ENCODE peak calls at places on chromosomes 11 and 22, in seven cellular contexts. I is neuronal stem cell, Z is IMR-90, X is mesendoderm, Y is mesenchymal stem cell, T is H9, C is H1. S is an unnamed sample.

GRCh38 chr11:47376543-47377371 is 1.6 kb downstream of the SPI1 start:
- DNase-seq in Z (no peak), T (no peak), Y (no peak), C (no peak), I (no peak), X (peak; percentile 38), S (no peak)

GRCh38 chr11:47524200-47524874 is 28.6 kb downstream of the CELF1 start:
- DNase-seq in Z (no peak), Y (peak; percentile 54), C (no peak), T (peak; percentile 24), I (no peak), X (no peak), S (no peak)

GRCh38 chr11:70699294-70700221 is 301.2 kb downstream of the CTTN start:
- DNase-seq in C (no peak), Z (no peak), I (peak; percentile 33), Y (peak; percentile 51), X (peak; percentile 79), T (peak; percentile 80), S (no peak)

GRCh38 chr11:61065955-61066638 is 36.2 kb upstream of the CD5 start:
- DNase-seq in T (peak; percentile 20), Y (no peak), I (no peak), X (no peak), C (no peak), Z (no peak), S (no peak)

GRCh38 chr11:68374531-68374930 is 62.1 kb downstream of the LRP5 start:
- DNase-seq in C (no peak), Y (no peak), I (no peak), X (no peak), T (no peak), Z (peak; percentile 15), S (no peak)

GRCh38 chr11:121464352-121464946 is 11.7 kb upstream of the SORL1-AS1 start:
- DNase-seq in Z (peak; percentile 94), C (no peak), I (no peak), T (peak; percentile 56), Y (peak; percentile 85), X (peak; percentile 86), S (peak; percentile 82)

GRCh38 chr22:37369536-37369935 is 57.7 kb downstream of the ELFN2 start:
- DNase-seq in Y (no peak), X (no peak), I (no peak), Z (no peak), C (no peak), T (no peak), S (no peak)

GRCh38 chr11:81915045-81915444 is 818.6 kb downstream of the FAM181B start:
- DNase-seq in Y (no peak), X (no peak), I (no peak), C (no peak), Z (no peak), T (no peak), S (no peak)

GRCh38 chr11:32005786-32006406 is 85.0 kb upstream of the RCN1 start:
- DNase-seq in C (no peak), T (no peak), I (no peak), Z (peak; percentile 8), Y (no peak), X (no peak), S (no peak)

GRCh38 chr11:19576903-19577302 is 135.7 kb upstream of the NAV2 start:
- DNase-seq in C (no peak), T (no peak), Z (no peak), Y (no peak), I (no peak), X (no peak), S (no peak)

GRCh38 chr11:47852053-47852452 is 3.9 kb upstream of the NUP160 start:
- DNase-seq in C (no peak), Z (no peak), X (no peak), I (no peak), T (no peak), Y (peak; percentile 33), S (no peak)

GRCh38 chr22:19377565-19378361 is 53.8 kb downstream of the HIRA start:
- DNase-seq in I (no peak), Z (no peak), X (no peak), Y (no peak), T (no peak), C (no peak), S (no peak)

GRCh38 chr22:31987180-31987579 is 42.8 kb downstream of the YWHAH start:
- DNase-seq in T (no peak), C (no peak), Y (no peak), Z (no peak), X (no peak), I (no peak), S (no peak)

GRCh38 chr11:134440851-134441645 is 29.0 kb upstream of the B3GAT1 start:
- DNase-seq in Z (no peak), Y (no peak), T (no peak), X (no peak), C (no peak), I (no peak), S (no peak)

GRCh38 chr22:50278461-50278860 is 8.3 kb upstream of the MAPK11 start:
- DNase-seq in I (no peak), C (no peak), Y (no peak), T (no peak), Z (no peak), X (no peak), S (peak; percentile 73)

GRCh38 chr22:20408891-20409290 is 14.9 kb downstream of the ZNF74 start:
- DNase-seq in C (no peak), Y (no peak), I (no peak), X (no peak), T (no peak), Z (no peak), S (no peak)
- H2BK5ac ChIP-seq in C (no peak overlapping the region), Y (no peak overlapping the region), I (no peak overlapping the region), X (no peak overlapping the region), T (no peak overlapping the region), Z (no peak overlapping the region), S (no peak overlapping the region)

GRCh38 chr11:12170501-12170900 is 60.1 kb downstream of the MICAL2 start:
- DNase-seq in Z (no peak), Y (no peak), X (no peak), T (no peak), I (no peak), C (no peak), S (no peak)

GRCh38 chr11:12170984-12171383 is 60.6 kb downstream of the MICAL2 start:
- DNase-seq in X (no peak), I (no peak), Z (peak; percentile 49), C (no peak), Y (peak; percentile 77), T (no peak), S (no peak)

GRCh38 chr11:12168114-12168513 is 57.7 kb downstream of the MICAL2 start:
- DNase-seq in I (no peak), X (no peak), Z (no peak), T (no peak), C (no peak), Y (no peak), S (no peak)

GRCh38 chr11:12171921-12172320 is 61.5 kb downstream of the MICAL2 start:
- DNase-seq in X (no peak), Y (no peak), T (no peak), I (no peak), C (no peak), Z (no peak), S (no peak)

GRCh38 chr11:12169822-12170221 is 59.4 kb downstream of the MICAL2 start:
- DNase-seq in T (no peak), C (no peak), I (no peak), Y (no peak), X (no peak), Z (no peak), S (no peak)
- H2BK5ac ChIP-seq in T (no peak overlapping the region), C (no peak overlapping the region), I (no peak overlapping the region), Y (no peak overlapping the region), X (no peak overlapping the region), Z (peak overlapping the region; percentile 72), S (no peak overlapping the region)

DNA sequence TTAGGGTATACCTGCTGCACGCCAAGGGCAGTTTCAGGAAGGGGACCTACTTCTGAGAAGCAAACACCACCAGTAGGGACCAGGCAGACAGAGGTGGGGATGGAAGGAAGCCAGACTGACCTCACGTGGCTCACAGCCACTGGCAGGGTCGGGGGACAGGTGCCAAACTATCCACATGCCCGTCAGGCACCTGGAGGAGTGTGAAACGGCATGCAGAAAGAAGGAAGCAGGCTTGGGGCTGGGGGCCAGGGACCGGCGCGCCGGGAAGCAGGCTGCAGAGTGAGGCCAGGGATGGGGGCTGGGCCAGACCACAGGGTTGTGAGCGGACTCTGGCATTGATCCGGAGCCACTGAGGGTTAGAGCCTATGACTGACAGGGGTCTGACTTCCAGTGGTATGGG is 47.5 kb downstream of the CDKN1C start:
- DNase-seq in Y (no peak), X (no peak), I (no peak), Z (no peak), C (no peak), T (no peak), S (no peak)
- H2BK5ac ChIP-seq in Y (no peak overlapping the region), X (no peak overlapping the region), I (peak overlapping the region; percentile 93), Z (no peak overlapping the region), C (no peak overlapping the region), T (no peak overlapping the region), S (no peak overlapping the region)

DNA sequence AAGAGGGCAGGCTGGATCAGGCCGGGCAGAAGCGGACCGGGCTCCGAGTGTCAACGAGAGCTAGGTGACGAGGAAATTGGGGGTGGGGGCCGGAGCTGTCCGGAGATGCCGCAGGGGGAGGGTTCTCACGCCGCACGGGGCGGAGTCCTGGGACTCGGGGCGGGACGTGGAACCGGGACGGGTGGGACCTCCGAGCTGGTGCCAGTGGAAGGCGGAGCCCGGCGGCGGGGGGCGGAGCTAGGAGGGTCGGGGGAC is 207 bp downstream of the FKBP2 start:
- DNase-seq in X (no peak), Z (no peak), C (no peak), T (no peak), I (no peak), Y (no peak), S (no peak)
- H2BK5ac ChIP-seq in X (peak overlapping the region; percentile 67), Z (peak overlapping the region; percentile 92), C (peak overlapping the region; percentile 88), T (no peak overlapping the region), I (peak overlapping the region; percentile 93), Y (peak overlapping the region; percentile 48), S (peak overlapping the region; percentile 98)

DNA sequence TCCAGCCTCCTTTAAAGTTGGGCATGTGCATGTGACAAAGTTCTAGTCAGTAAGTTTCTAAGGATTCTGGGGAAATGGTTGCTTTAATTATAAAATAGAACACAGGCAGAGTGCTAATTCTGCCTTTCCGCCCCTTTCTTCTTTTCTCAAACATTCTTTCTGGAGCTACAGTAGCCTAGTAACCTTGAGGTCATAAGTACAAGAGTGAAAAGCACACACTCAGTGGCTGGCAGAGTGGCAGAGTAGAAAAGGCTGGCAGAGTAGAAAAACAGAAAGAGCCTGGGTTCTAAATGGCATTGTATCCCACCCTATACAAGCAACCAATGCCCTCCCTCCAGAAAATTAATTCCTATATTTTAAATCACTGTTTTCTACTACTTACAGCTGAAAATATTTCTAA is 51.2 kb downstream of the PAK1 start:
- DNase-seq in I (no peak), C (no peak), Z (no peak), T (no peak), X (no peak), Y (no peak), S (no peak)
- H2BK5ac ChIP-seq in I (no peak overlapping the region), C (no peak overlapping the region), Z (no peak overlapping the region), T (no peak overlapping the region), X (no peak overlapping the region), Y (no peak overlapping the region), S (no peak overlapping the region)

GRCh38 chr11:65662247-65662801 is 392 bp downstream of the RELA start:
- DNase-seq in C (no peak), Z (no peak), Y (peak; percentile 31), X (no peak), I (no peak), T (no peak), S (no peak)
- H2BK5ac ChIP-seq in C (no peak overlapping the region), Z (peak overlapping the region; percentile 71), Y (peak overlapping the region; percentile 84), X (no peak overlapping the region), I (peak overlapping the region; percentile 98), T (no peak overlapping the region), S (peak overlapping the region; percentile 85)

S was measured in trophoblast cell.